ENCODE peak calls at places on chromosomes 12 and 14, in ten cellular contexts. J is substantia nigra, T is choroid plexus epithelial cell, D is T-helper 2 cell, P is fibroblast of pulmonary artery, Y is heart right ventricle, V is posterior vena cava, O is HEK293T, I is left colon, U is GM20000. Q is an unnamed sample.

GRCh38 chr12:29528161-29528560 is 30.7 kb upstream of the OVCH1 start:
- DNase-seq in J (no peak), T (no peak), D (no peak), P (no peak), Y (no peak), V (no peak), O (no peak), I (no peak), U (no peak), Q (no peak)

GRCh38 chr12:121805171-121805687 is 1.4 kb downstream of the SETD1B start:
- DNase-seq in J (no peak), T (no peak), D (no peak), P (no peak), Y (no peak), V (no peak), O (no peak), I (no peak), U (no peak), Q (no peak)

GRCh38 chr12:104456417-104456949 is at the start of gene CHST11:
- DNase-seq in J (peak; percentile 78), T (peak; percentile 91), D (peak; percentile 65), P (peak; percentile 93), Y (peak; percentile 87), V (peak; percentile 97), O (peak; percentile 95), I (peak; percentile 68), U (peak; percentile 94), Q (peak; percentile 86)

GRCh38 chr12:7555752-7556151 is 52.2 kb upstream of the CD163 start:
- DNase-seq in J (no peak), T (peak; percentile 89), D (no peak), P (peak; percentile 36), Y (no peak), V (no peak), O (no peak), I (no peak), U (no peak), Q (peak; percentile 26)

GRCh38 chr14:72708708-72709475 is 185.0 kb downstream of the DPF3 start:
- DNase-seq in J (peak; percentile 67), T (no peak), D (no peak), P (no peak), Y (no peak), V (no peak), O (no peak), I (no peak), U (no peak), Q (no peak)

GRCh38 chr14:36785511-36785910 is 123.9 kb downstream of the PAX9 start:
- DNase-seq in J (no peak), T (no peak), D (no peak), P (no peak), Y (no peak), V (no peak), O (no peak), I (no peak), U (no peak), Q (no peak)

GRCh38 chr12:40921563-40922163 is 229.4 kb downstream of the CNTN1 start:
- DNase-seq in J (no peak), T (peak; percentile 54), D (no peak), P (peak; percentile 36), Y (no peak), V (no peak), O (peak; percentile 11), I (no peak), U (peak; percentile 8), Q (no peak)

GRCh38 chr12:30286345-30286926 is 409.2 kb downstream of the IPO8 start:
- DNase-seq in J (no peak), T (peak; percentile 76), D (no peak), P (peak; percentile 78), Y (no peak), V (no peak), O (no peak), I (no peak), U (peak; percentile 10), Q (no peak)

GRCh38 chr12:51183816-51184215 is 10.9 kb upstream of the TFCP2 start:
- DNase-seq in J (peak; percentile 35), T (peak; percentile 56), D (no peak), P (peak; percentile 73), Y (peak; percentile 46), V (peak; percentile 43), O (peak; percentile 10), I (peak; percentile 53), U (no peak), Q (no peak)

GRCh38 chr12:76890407-76891143 is 11.8 kb upstream of the CSRP2 start:
- DNase-seq in J (no peak), T (no peak), D (no peak), P (no peak), Y (no peak), V (no peak), O (no peak), I (no peak), U (no peak), Q (no peak)

GRCh38 chr12:43988838-43989560 is 153.1 kb downstream of the TMEM117 start:
- DNase-seq in J (no peak), T (peak; percentile 13), D (no peak), P (no peak), Y (no peak), V (no peak), O (no peak), I (no peak), U (peak; percentile 25), Q (no peak)

GRCh38 chr12:10718279-10718821 is 4.8 kb downstream of the YBX3 start:
- DNase-seq in J (no peak), T (peak; percentile 90), D (no peak), P (peak; percentile 69), Y (no peak), V (no peak), O (peak; percentile 16), I (no peak), U (no peak), Q (no peak)

Q was measured in HTR-8/SVneo.